ENCODE peak calls at places on chromosomes 12 and 14, in eight cellular contexts. One of them, this sample, is unnamed. For H3K9me2, the result is how much of the 10 kb centered on the place peaks cover.

GRCh38 chr12:11863478-11863906 is 207.2 kb upstream of the BCL2L14 start:
- DNase-seq in HCT116: no peak
- DNase-seq in PC-3: no peak
- DNase-seq in SK-N-SH: peak
- DNase-seq in hepatocyte: peak
- DNase-seq in PC-9: no peak
- DNase-seq in GM23338: no peak
- DNase-seq in GM23248: peak
- DNase-seq in this sample: no peak

GRCh38 chr14:92900660-92901059 is 22.3 kb upstream of the CHGA start:
- DNase-seq in HCT116: no peak
- DNase-seq in PC-3: peak
- DNase-seq in SK-N-SH: no peak
- DNase-seq in hepatocyte: no peak
- DNase-seq in PC-9: no peak
- DNase-seq in GM23338: no peak
- DNase-seq in GM23248: no peak
- DNase-seq in this sample: no peak

GRCh38 chr12:51393676-51394545 is 2.7 kb upstream of the GALNT6 start:
- DNase-seq in HCT116: no peak
- DNase-seq in PC-3: peak
- DNase-seq in SK-N-SH: no peak
- DNase-seq in hepatocyte: no peak
- DNase-seq in PC-9: no peak
- DNase-seq in GM23338: no peak
- DNase-seq in GM23248: peak
- DNase-seq in this sample: no peak

GRCh38 chr14:61925043-61925442 is 162.8 kb downstream of the SNAPC1 start:
- DNase-seq in HCT116: peak
- DNase-seq in PC-3: peak
- DNase-seq in SK-N-SH: no peak
- DNase-seq in hepatocyte: no peak
- DNase-seq in PC-9: no peak
- DNase-seq in GM23338: peak
- DNase-seq in GM23248: peak
- DNase-seq in this sample: peak

GRCh38 chr14:55301722-55302121 is 30.5 kb downstream of the FBXO34 start:
- DNase-seq in HCT116: no peak
- DNase-seq in PC-3: peak
- DNase-seq in SK-N-SH: peak
- DNase-seq in hepatocyte: peak
- DNase-seq in PC-9: no peak
- DNase-seq in GM23338: no peak
- DNase-seq in GM23248: peak
- DNase-seq in this sample: no peak

GRCh38 chr14:103662591-103662990 is 33.6 kb downstream of the KLC1 start:
- DNase-seq in HCT116: no peak
- DNase-seq in PC-3: no peak
- DNase-seq in SK-N-SH: no peak
- DNase-seq in hepatocyte: no peak
- DNase-seq in PC-9: no peak
- DNase-seq in GM23338: no peak
- DNase-seq in GM23248: no peak
- DNase-seq in this sample: no peak

GRCh38 chr14:58899317-58899713 is 261.6 kb downstream of the DACT1 start:
- DNase-seq in HCT116: no peak
- DNase-seq in PC-3: peak
- DNase-seq in SK-N-SH: no peak
- DNase-seq in hepatocyte: no peak
- DNase-seq in PC-9: no peak
- DNase-seq in GM23338: no peak
- DNase-seq in GM23248: peak
- DNase-seq in this sample: no peak

GRCh38 chr14:56490379-56490778 is 89.2 kb upstream of the TMEM260 start:
- DNase-seq in HCT116: peak
- DNase-seq in PC-3: peak
- DNase-seq in SK-N-SH: peak
- DNase-seq in hepatocyte: peak
- DNase-seq in PC-9: no peak
- DNase-seq in GM23338: peak
- DNase-seq in GM23248: peak
- DNase-seq in this sample: peak

GRCh38 chr12:15620726-15621125 is 168.5 kb downstream of the EPS8 start:
- DNase-seq in HCT116: no peak
- DNase-seq in PC-3: no peak
- DNase-seq in SK-N-SH: no peak
- DNase-seq in hepatocyte: no peak
- DNase-seq in PC-9: no peak
- DNase-seq in GM23338: no peak
- DNase-seq in GM23248: peak
- DNase-seq in this sample: no peak

GRCh38 chr14:92719421-92719820 is 29.0 kb downstream of the LGMN start:
- DNase-seq in HCT116: no peak
- DNase-seq in PC-3: peak
- DNase-seq in SK-N-SH: no peak
- DNase-seq in hepatocyte: no peak
- DNase-seq in PC-9: no peak
- DNase-seq in GM23338: no peak
- DNase-seq in GM23248: peak
- DNase-seq in this sample: no peak

GRCh38 chr14:75238728-75239455 is 39.7 kb upstream of the FOS start:
- DNase-seq in HCT116: no peak
- DNase-seq in PC-3: no peak
- DNase-seq in SK-N-SH: no peak
- DNase-seq in hepatocyte: no peak
- DNase-seq in PC-9: no peak
- DNase-seq in GM23338: no peak
- DNase-seq in GM23248: no peak
- DNase-seq in this sample: no peak

GRCh38 chr12:119592232-119592631 is 1.3 kb upstream of the TMEM233 start:
- DNase-seq in HCT116: no peak
- DNase-seq in PC-3: peak
- DNase-seq in SK-N-SH: peak
- DNase-seq in hepatocyte: no peak
- DNase-seq in PC-9: no peak
- DNase-seq in GM23338: no peak
- DNase-seq in GM23248: peak
- DNase-seq in this sample: no peak

GRCh38 chr12:54989829-54990228 is 5.3 kb upstream of the TESPA1 start:
- DNase-seq in HCT116: no peak
- DNase-seq in PC-3: no peak
- DNase-seq in SK-N-SH: no peak
- DNase-seq in hepatocyte: no peak
- DNase-seq in PC-9: no peak
- DNase-seq in GM23338: no peak
- DNase-seq in GM23248: no peak
- DNase-seq in this sample: no peak

GRCh38 chr12:111056618-111057521 is 136.5 kb upstream of the MYL2 start:
- DNase-seq in HCT116: no peak
- DNase-seq in PC-3: peak
- DNase-seq in SK-N-SH: peak
- DNase-seq in hepatocyte: no peak
- DNase-seq in PC-9: no peak
- DNase-seq in GM23338: no peak
- DNase-seq in GM23248: no peak
- DNase-seq in this sample: peak

GRCh38 chr12:129830796-129831195 is 73.0 kb downstream of the TMEM132D start:
- DNase-seq in HCT116: no peak
- DNase-seq in PC-3: no peak
- DNase-seq in SK-N-SH: no peak
- DNase-seq in hepatocyte: no peak
- DNase-seq in PC-9: no peak
- DNase-seq in GM23338: peak
- DNase-seq in GM23248: no peak
- DNase-seq in this sample: no peak

GRCh38 chr12:121373748-121374147 is 21.5 kb upstream of the ANAPC5 start:
- DNase-seq in HCT116: no peak
- DNase-seq in PC-3: no peak
- DNase-seq in SK-N-SH: no peak
- DNase-seq in hepatocyte: no peak
- DNase-seq in PC-9: no peak
- DNase-seq in GM23338: no peak
- DNase-seq in GM23248: no peak
- DNase-seq in this sample: no peak

GRCh38 chr14:74618078-74618952 is 6.3 kb upstream of the LTBP2 start:
- DNase-seq in HCT116: peak
- DNase-seq in PC-3: peak
- DNase-seq in SK-N-SH: no peak
- DNase-seq in hepatocyte: no peak
- DNase-seq in PC-9: peak
- DNase-seq in GM23338: no peak
- DNase-seq in GM23248: peak
- DNase-seq in this sample: peak

GRCh38 chr12:115570271-115570777 is 707.2 kb downstream of the MED13L start:
- DNase-seq in HCT116: no peak
- DNase-seq in PC-3: peak
- DNase-seq in SK-N-SH: peak
- DNase-seq in hepatocyte: peak
- DNase-seq in PC-9: no peak
- DNase-seq in GM23338: no peak
- DNase-seq in GM23248: no peak
- DNase-seq in this sample: no peak

GRCh38 chr12:82708056-82708455 is 21.4 kb downstream of the TMTC2 start:
- DNase-seq in HCT116: no peak
- DNase-seq in PC-3: no peak
- DNase-seq in SK-N-SH: no peak
- DNase-seq in hepatocyte: peak
- DNase-seq in PC-9: no peak
- DNase-seq in GM23338: no peak
- DNase-seq in GM23248: no peak
- DNase-seq in this sample: no peak
- H3K27ac ChIP-seq in HCT116: no peak
- H3K27ac ChIP-seq in PC-3: no peak
- H3K27ac ChIP-seq in SK-N-SH: peak
- H3K27ac ChIP-seq in hepatocyte: peak
- H3K27ac ChIP-seq in PC-9: no peak
- H3K27ac ChIP-seq in GM23338: peak
- H3K27ac ChIP-seq in GM23248: no peak
- H3K27ac ChIP-seq in this sample: no peak

GRCh38 chr12:94326234-94326633 is 133.4 kb downstream of the CEP83 start:
- DNase-seq in HCT116: no peak
- DNase-seq in PC-3: no peak
- DNase-seq in SK-N-SH: no peak
- DNase-seq in hepatocyte: no peak
- DNase-seq in PC-9: no peak
- DNase-seq in GM23338: no peak
- DNase-seq in GM23248: no peak
- DNase-seq in this sample: no peak
- H3K9me2 ChIP-seq in HCT116: under half
- H3K9me2 ChIP-seq in PC-3: under half
- H3K9me2 ChIP-seq in SK-N-SH: under half
- H3K9me2 ChIP-seq in hepatocyte: under half
- H3K9me2 ChIP-seq in PC-9: under half
- H3K9me2 ChIP-seq in GM23338: under half
- H3K9me2 ChIP-seq in GM23248: under half
- H3K9me2 ChIP-seq in this sample: under half

DNA sequence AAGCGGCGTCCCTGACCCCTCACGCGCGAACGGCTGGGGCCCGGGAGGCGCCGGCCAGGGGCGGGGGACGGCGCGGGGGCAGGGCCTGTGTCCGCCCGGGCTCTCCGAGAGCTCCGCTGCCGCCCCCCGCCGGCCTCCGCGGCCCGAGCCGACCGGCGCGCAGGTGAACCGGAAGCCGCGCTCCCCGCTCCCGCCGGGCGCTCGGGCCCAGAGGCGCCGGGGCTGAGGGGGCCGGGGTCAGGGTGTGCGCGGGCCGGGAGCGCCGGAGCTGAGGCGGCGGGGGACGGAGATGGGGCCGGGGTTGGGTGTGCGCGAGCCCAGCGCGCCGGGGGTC is 403 bp downstream of the HIP1R start:
- DNase-seq in HCT116: no peak
- DNase-seq in PC-3: peak
- DNase-seq in SK-N-SH: peak
- DNase-seq in hepatocyte: peak
- DNase-seq in PC-9: no peak
- DNase-seq in GM23338: peak
- DNase-seq in GM23248: no peak
- DNase-seq in this sample: peak
- H3K27ac ChIP-seq in HCT116: peak
- H3K27ac ChIP-seq in PC-3: peak
- H3K27ac ChIP-seq in SK-N-SH: no peak
- H3K27ac ChIP-seq in hepatocyte: peak
- H3K27ac ChIP-seq in PC-9: peak
- H3K27ac ChIP-seq in GM23338: no peak
- H3K27ac ChIP-seq in GM23248: no peak
- H3K27ac ChIP-seq in this sample: peak

GRCh38 chr14:91128699-91129098 is 14.8 kb downstream of the DGLUCY start:
- DNase-seq in HCT116: no peak
- DNase-seq in PC-3: no peak
- DNase-seq in SK-N-SH: no peak
- DNase-seq in hepatocyte: no peak
- DNase-seq in PC-9: no peak
- DNase-seq in GM23338: no peak
- DNase-seq in GM23248: no peak
- DNase-seq in this sample: no peak

GRCh38 chr14:91127924-91128323 is 14.1 kb downstream of the DGLUCY start:
- DNase-seq in HCT116: no peak
- DNase-seq in PC-3: no peak
- DNase-seq in SK-N-SH: no peak
- DNase-seq in hepatocyte: no peak
- DNase-seq in PC-9: no peak
- DNase-seq in GM23338: no peak
- DNase-seq in GM23248: no peak
- DNase-seq in this sample: no peak

GRCh38 chr14:91126761-91127160 is 12.9 kb downstream of the DGLUCY start:
- DNase-seq in HCT116: no peak
- DNase-seq in PC-3: no peak
- DNase-seq in SK-N-SH: no peak
- DNase-seq in hepatocyte: no peak
- DNase-seq in PC-9: no peak
- DNase-seq in GM23338: no peak
- DNase-seq in GM23248: no peak
- DNase-seq in this sample: no peak

GRCh38 chr14:91127411-91127810 is 13.5 kb downstream of the DGLUCY start:
- DNase-seq in HCT116: no peak
- DNase-seq in PC-3: peak
- DNase-seq in SK-N-SH: no peak
- DNase-seq in hepatocyte: peak
- DNase-seq in PC-9: peak
- DNase-seq in GM23338: no peak
- DNase-seq in GM23248: no peak
- DNase-seq in this sample: no peak

DNA sequence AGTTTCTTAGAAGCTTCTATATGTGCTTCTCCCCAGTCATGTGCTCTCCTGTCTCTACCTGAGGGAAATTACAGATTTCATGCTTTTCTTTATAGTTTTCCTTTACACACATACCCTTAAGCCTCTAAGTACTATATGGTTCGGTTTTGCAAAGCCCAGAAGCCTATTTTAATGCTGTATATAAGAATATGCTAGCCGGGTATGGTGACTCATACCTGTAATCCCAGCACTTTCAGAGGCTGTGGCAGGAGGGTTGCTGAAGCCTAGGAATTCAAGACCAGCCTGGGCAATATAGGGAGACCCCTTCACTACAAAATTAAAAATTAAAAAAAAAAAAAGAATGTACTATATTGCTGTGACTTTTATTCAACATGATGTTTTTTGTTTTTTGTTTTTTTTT is 15.4 kb downstream of the DGLUCY start:
- DNase-seq in HCT116: no peak
- DNase-seq in PC-3: no peak
- DNase-seq in SK-N-SH: no peak
- DNase-seq in hepatocyte: no peak
- DNase-seq in PC-9: no peak
- DNase-seq in GM23338: no peak
- DNase-seq in GM23248: no peak
- DNase-seq in this sample: no peak
- H3K9me2 ChIP-seq in HCT116: under half
- H3K9me2 ChIP-seq in PC-3: under half
- H3K9me2 ChIP-seq in SK-N-SH: under half
- H3K9me2 ChIP-seq in hepatocyte: under half
- H3K9me2 ChIP-seq in PC-9: under half
- H3K9me2 ChIP-seq in GM23338: under half
- H3K9me2 ChIP-seq in GM23248: under half
- H3K9me2 ChIP-seq in this sample: under half

GRCh38 chr14:99554757-99555531 is 49.1 kb downstream of the CCDC85C start:
- DNase-seq in HCT116: no peak
- DNase-seq in PC-3: no peak
- DNase-seq in SK-N-SH: no peak
- DNase-seq in hepatocyte: peak
- DNase-seq in PC-9: peak
- DNase-seq in GM23338: no peak
- DNase-seq in GM23248: no peak
- DNase-seq in this sample: no peak
- H3K27ac ChIP-seq in HCT116: no peak
- H3K27ac ChIP-seq in PC-3: no peak
- H3K27ac ChIP-seq in SK-N-SH: no peak
- H3K27ac ChIP-seq in hepatocyte: peak
- H3K27ac ChIP-seq in PC-9: no peak
- H3K27ac ChIP-seq in GM23338: no peak
- H3K27ac ChIP-seq in GM23248: no peak
- H3K27ac ChIP-seq in this sample: no peak